ENCODE peak calls at places on chromosomes 2 and 18, in ten cellular contexts. One of them, this sample, is unnamed. For H3K4me1 and H3K36me3, the result is how much of the 10 kb centered on the place peaks cover.

GRCh38 chr2:134120718-134121630 is 132.9 kb upstream of the MGAT5 start:
- DNase-seq in body of pancreas: peak
- DNase-seq in transverse colon: peak
- DNase-seq in Peyer's patch: peak
- DNase-seq in gastrocnemius medialis: no peak
- DNase-seq in spleen: peak
- DNase-seq in GM12878: no peak
- DNase-seq in thyroid gland: peak
- DNase-seq in HCT116: no peak
- DNase-seq in esophagus muscularis mucosa: peak
- DNase-seq in this sample: peak

GRCh38 chr2:32235315-32235714 is 29.4 kb downstream of the NLRC4 start:
- DNase-seq in body of pancreas: no peak
- DNase-seq in transverse colon: no peak
- DNase-seq in Peyer's patch: no peak
- DNase-seq in gastrocnemius medialis: no peak
- DNase-seq in spleen: no peak
- DNase-seq in GM12878: no peak
- DNase-seq in thyroid gland: no peak
- DNase-seq in HCT116: no peak
- DNase-seq in esophagus muscularis mucosa: peak
- DNase-seq in this sample: no peak

GRCh38 chr2:227007940-227008339 is 156.1 kb downstream of the COL4A4 start:
- DNase-seq in body of pancreas: no peak
- DNase-seq in transverse colon: no peak
- DNase-seq in Peyer's patch: no peak
- DNase-seq in gastrocnemius medialis: no peak
- DNase-seq in spleen: no peak
- DNase-seq in GM12878: no peak
- DNase-seq in thyroid gland: no peak
- DNase-seq in HCT116: no peak
- DNase-seq in esophagus muscularis mucosa: no peak
- DNase-seq in this sample: no peak

GRCh38 chr2:76281176-76281841 is 570.6 kb upstream of the GCFC2 start:
- DNase-seq in body of pancreas: no peak
- DNase-seq in transverse colon: no peak
- DNase-seq in Peyer's patch: no peak
- DNase-seq in gastrocnemius medialis: no peak
- DNase-seq in spleen: no peak
- DNase-seq in GM12878: no peak
- DNase-seq in thyroid gland: no peak
- DNase-seq in HCT116: no peak
- DNase-seq in esophagus muscularis mucosa: no peak
- DNase-seq in this sample: no peak

GRCh38 chr2:42758751-42759150 is 5.2 kb downstream of the OXER1 start:
- DNase-seq in body of pancreas: no peak
- DNase-seq in transverse colon: no peak
- DNase-seq in Peyer's patch: no peak
- DNase-seq in gastrocnemius medialis: no peak
- DNase-seq in spleen: no peak
- DNase-seq in GM12878: no peak
- DNase-seq in thyroid gland: no peak
- DNase-seq in HCT116: no peak
- DNase-seq in esophagus muscularis mucosa: no peak
- DNase-seq in this sample: no peak

GRCh38 chr2:42335514-42336104 is 25.4 kb downstream of the COX7A2L start:
- DNase-seq in body of pancreas: no peak
- DNase-seq in transverse colon: no peak
- DNase-seq in Peyer's patch: no peak
- DNase-seq in gastrocnemius medialis: no peak
- DNase-seq in spleen: no peak
- DNase-seq in GM12878: no peak
- DNase-seq in thyroid gland: no peak
- DNase-seq in HCT116: no peak
- DNase-seq in esophagus muscularis mucosa: peak
- DNase-seq in this sample: no peak

GRCh38 chr2:200340527-200341224 is 34.2 kb downstream of the SPATS2L start:
- DNase-seq in body of pancreas: no peak
- DNase-seq in transverse colon: no peak
- DNase-seq in Peyer's patch: no peak
- DNase-seq in gastrocnemius medialis: no peak
- DNase-seq in spleen: no peak
- DNase-seq in GM12878: no peak
- DNase-seq in thyroid gland: no peak
- DNase-seq in HCT116: no peak
- DNase-seq in esophagus muscularis mucosa: no peak
- DNase-seq in this sample: no peak

GRCh38 chr2:186575302-186575701 is 14.6 kb upstream of the ITGAV start:
- DNase-seq in body of pancreas: no peak
- DNase-seq in transverse colon: no peak
- DNase-seq in Peyer's patch: no peak
- DNase-seq in gastrocnemius medialis: peak
- DNase-seq in spleen: no peak
- DNase-seq in GM12878: no peak
- DNase-seq in thyroid gland: peak
- DNase-seq in HCT116: peak
- DNase-seq in esophagus muscularis mucosa: no peak
- DNase-seq in this sample: peak

GRCh38 chr2:139259422-139260051 is 479.3 kb upstream of the NXPH2 start:
- DNase-seq in body of pancreas: no peak
- DNase-seq in transverse colon: no peak
- DNase-seq in Peyer's patch: no peak
- DNase-seq in gastrocnemius medialis: no peak
- DNase-seq in spleen: no peak
- DNase-seq in GM12878: no peak
- DNase-seq in thyroid gland: no peak
- DNase-seq in HCT116: peak
- DNase-seq in esophagus muscularis mucosa: no peak
- DNase-seq in this sample: no peak

GRCh38 chr18:26133652-26134051 is at the start of gene PSMA8:
- DNase-seq in body of pancreas: peak
- DNase-seq in transverse colon: peak
- DNase-seq in Peyer's patch: no peak
- DNase-seq in gastrocnemius medialis: no peak
- DNase-seq in spleen: peak
- DNase-seq in GM12878: no peak
- DNase-seq in thyroid gland: peak
- DNase-seq in HCT116: no peak
- DNase-seq in esophagus muscularis mucosa: no peak
- DNase-seq in this sample: peak

GRCh38 chr2:9192712-9193111 is 13.9 kb upstream of the ASAP2 start:
- DNase-seq in body of pancreas: no peak
- DNase-seq in transverse colon: no peak
- DNase-seq in Peyer's patch: no peak
- DNase-seq in gastrocnemius medialis: no peak
- DNase-seq in spleen: no peak
- DNase-seq in GM12878: no peak
- DNase-seq in thyroid gland: no peak
- DNase-seq in HCT116: no peak
- DNase-seq in esophagus muscularis mucosa: no peak
- DNase-seq in this sample: no peak
- H3K4me1 ChIP-seq in body of pancreas: under half
- H3K4me1 ChIP-seq in transverse colon: under half
- H3K4me1 ChIP-seq in Peyer's patch: under half
- H3K4me1 ChIP-seq in gastrocnemius medialis: under half
- H3K4me1 ChIP-seq in spleen: under half
- H3K4me1 ChIP-seq in GM12878: under half
- H3K4me1 ChIP-seq in thyroid gland: under half
- H3K4me1 ChIP-seq in HCT116: under half
- H3K4me1 ChIP-seq in esophagus muscularis mucosa: under half
- H3K4me1 ChIP-seq in this sample: under half

DNA sequence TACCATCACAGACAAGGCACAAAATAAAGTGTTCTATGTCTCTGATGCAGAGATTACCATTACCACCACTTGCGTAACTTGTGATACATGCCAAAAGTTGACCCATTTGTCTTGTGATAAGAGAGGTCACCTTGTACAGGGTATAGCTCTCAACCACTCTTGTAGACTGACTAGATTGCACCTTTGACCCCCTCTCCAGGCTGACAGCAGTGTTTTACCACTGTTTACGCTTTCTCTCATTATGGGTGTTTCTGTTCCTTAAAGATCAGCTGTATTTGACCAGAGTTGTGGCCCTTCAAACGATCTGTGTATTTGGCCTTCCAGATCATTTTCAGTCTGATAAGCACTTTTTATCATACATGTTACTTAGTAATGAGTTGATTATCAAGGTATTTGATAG is 215.7 kb upstream of the HNMT start:
- DNase-seq in body of pancreas: no peak
- DNase-seq in transverse colon: no peak
- DNase-seq in Peyer's patch: no peak
- DNase-seq in gastrocnemius medialis: no peak
- DNase-seq in spleen: no peak
- DNase-seq in GM12878: no peak
- DNase-seq in thyroid gland: no peak
- DNase-seq in HCT116: no peak
- DNase-seq in esophagus muscularis mucosa: no peak
- DNase-seq in this sample: no peak
- TF ChIP-seq POLR2A in body of pancreas: no peak
- TF ChIP-seq POLR2A in transverse colon: no peak
- TF ChIP-seq POLR2A in Peyer's patch: no peak
- TF ChIP-seq POLR2A in gastrocnemius medialis: no peak
- TF ChIP-seq POLR2A in spleen: no peak
- TF ChIP-seq POLR2A in GM12878: no peak
- TF ChIP-seq POLR2A in thyroid gland: no peak
- TF ChIP-seq POLR2A in HCT116: no peak
- TF ChIP-seq POLR2A in esophagus muscularis mucosa: no peak
- TF ChIP-seq POLR2A in this sample: no peak

DNA sequence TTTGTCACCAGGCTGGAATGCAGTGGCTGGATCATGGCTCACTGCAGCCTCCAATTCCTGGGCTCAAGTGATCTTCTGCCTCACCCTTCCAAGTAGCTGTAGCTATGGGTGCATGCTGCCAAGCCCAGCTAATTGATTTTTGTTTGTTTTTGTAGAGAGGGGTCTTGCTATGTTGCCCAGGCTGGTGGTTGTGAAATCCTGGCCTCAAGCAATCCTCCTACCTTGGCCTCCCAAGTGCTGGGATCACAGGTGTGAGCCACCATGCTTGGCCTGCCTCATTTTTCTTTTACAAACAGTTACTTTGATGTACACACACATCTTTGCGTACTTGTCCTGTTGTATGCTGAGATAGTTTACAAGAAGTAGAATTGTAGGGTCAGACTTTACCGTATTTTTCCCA is 13.1 kb upstream of the ANKRD12 start:
- DNase-seq in body of pancreas: no peak
- DNase-seq in transverse colon: no peak
- DNase-seq in Peyer's patch: no peak
- DNase-seq in gastrocnemius medialis: no peak
- DNase-seq in spleen: no peak
- DNase-seq in GM12878: no peak
- DNase-seq in thyroid gland: no peak
- DNase-seq in HCT116: no peak
- DNase-seq in esophagus muscularis mucosa: no peak
- DNase-seq in this sample: no peak
- H3K36me3 ChIP-seq in body of pancreas: under half
- H3K36me3 ChIP-seq in transverse colon: under half
- H3K36me3 ChIP-seq in Peyer's patch: half or more
- H3K36me3 ChIP-seq in gastrocnemius medialis: under half
- H3K36me3 ChIP-seq in spleen: half or more
- H3K36me3 ChIP-seq in GM12878: under half
- H3K36me3 ChIP-seq in thyroid gland: under half
- H3K36me3 ChIP-seq in HCT116: under half
- H3K36me3 ChIP-seq in esophagus muscularis mucosa: half or more
- H3K36me3 ChIP-seq in this sample: under half

DNA sequence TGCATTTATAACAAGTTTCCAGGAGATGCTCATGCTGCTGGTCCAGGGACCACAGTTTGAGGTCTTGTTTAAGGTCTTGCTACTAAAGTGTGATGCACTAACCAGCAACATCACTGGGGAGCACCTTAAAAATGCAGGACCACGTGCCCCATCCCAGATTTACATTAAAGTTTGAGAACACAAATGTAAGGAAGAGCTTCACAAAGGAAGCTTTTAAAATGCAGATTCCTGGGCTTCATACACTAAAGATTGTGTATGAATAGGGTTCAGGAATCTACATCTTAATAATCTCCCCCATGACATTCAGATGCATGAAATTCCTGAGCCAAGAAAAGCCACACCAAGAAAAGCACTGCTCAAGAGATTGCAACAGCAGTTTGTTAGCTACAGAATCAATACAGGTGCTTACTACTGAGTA is 235.3 kb upstream of the TANK start:
- DNase-seq in body of pancreas: no peak
- DNase-seq in transverse colon: no peak
- DNase-seq in Peyer's patch: no peak
- DNase-seq in gastrocnemius medialis: no peak
- DNase-seq in spleen: no peak
- DNase-seq in GM12878: no peak
- DNase-seq in thyroid gland: no peak
- DNase-seq in HCT116: no peak
- DNase-seq in esophagus muscularis mucosa: no peak
- DNase-seq in this sample: no peak
- H3K4me1 ChIP-seq in body of pancreas: under half
- H3K4me1 ChIP-seq in transverse colon: under half
- H3K4me1 ChIP-seq in Peyer's patch: under half
- H3K4me1 ChIP-seq in gastrocnemius medialis: under half
- H3K4me1 ChIP-seq in spleen: under half
- H3K4me1 ChIP-seq in GM12878: under half
- H3K4me1 ChIP-seq in thyroid gland: under half
- H3K4me1 ChIP-seq in HCT116: under half
- H3K4me1 ChIP-seq in esophagus muscularis mucosa: under half
- H3K4me1 ChIP-seq in this sample: under half

GRCh38 chr2:241149925-241150659 is at the start of gene PPP1R7:
- DNase-seq in body of pancreas: peak
- DNase-seq in transverse colon: peak
- DNase-seq in Peyer's patch: peak
- DNase-seq in gastrocnemius medialis: peak
- DNase-seq in spleen: peak
- DNase-seq in GM12878: peak
- DNase-seq in thyroid gland: peak
- DNase-seq in HCT116: peak
- DNase-seq in esophagus muscularis mucosa: peak
- DNase-seq in this sample: peak
- TF ChIP-seq POLR2A in body of pancreas: peak
- TF ChIP-seq POLR2A in transverse colon: peak
- TF ChIP-seq POLR2A in Peyer's patch: peak
- TF ChIP-seq POLR2A in gastrocnemius medialis: peak
- TF ChIP-seq POLR2A in spleen: peak
- TF ChIP-seq POLR2A in GM12878: peak
- TF ChIP-seq POLR2A in thyroid gland: peak
- TF ChIP-seq POLR2A in HCT116: peak
- TF ChIP-seq POLR2A in esophagus muscularis mucosa: peak
- TF ChIP-seq POLR2A in this sample: peak

DNA sequence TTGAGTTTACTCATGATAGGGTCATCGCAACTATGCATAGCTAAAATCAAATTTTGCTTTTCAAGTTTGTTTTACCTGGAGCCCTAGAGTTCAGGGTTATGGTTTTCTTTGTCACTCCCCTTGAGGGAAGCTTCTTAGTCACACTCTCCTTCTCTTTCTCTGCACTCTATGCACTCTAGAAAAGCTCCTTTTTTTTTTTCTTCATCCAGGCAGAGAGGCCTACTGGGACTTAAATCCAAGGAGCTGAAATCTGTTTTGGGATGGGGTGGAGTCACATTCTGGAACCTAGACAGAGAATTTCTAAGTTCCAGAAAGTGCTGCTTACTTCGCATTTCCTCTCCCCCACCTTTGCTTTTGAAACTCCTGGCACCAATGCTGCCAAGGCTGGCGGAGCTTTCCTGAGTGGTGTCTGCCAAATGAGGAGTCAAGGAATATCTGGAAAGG is 19.1 kb upstream of the IL18R1 start:
- DNase-seq in body of pancreas: no peak
- DNase-seq in transverse colon: no peak
- DNase-seq in Peyer's patch: no peak
- DNase-seq in gastrocnemius medialis: no peak
- DNase-seq in spleen: no peak
- DNase-seq in GM12878: no peak
- DNase-seq in thyroid gland: peak
- DNase-seq in HCT116: no peak
- DNase-seq in esophagus muscularis mucosa: no peak
- DNase-seq in this sample: no peak
- H3K36me3 ChIP-seq in body of pancreas: under half
- H3K36me3 ChIP-seq in transverse colon: under half
- H3K36me3 ChIP-seq in Peyer's patch: under half
- H3K36me3 ChIP-seq in gastrocnemius medialis: under half
- H3K36me3 ChIP-seq in spleen: under half
- H3K36me3 ChIP-seq in GM12878: under half
- H3K36me3 ChIP-seq in thyroid gland: under half
- H3K36me3 ChIP-seq in HCT116: under half
- H3K36me3 ChIP-seq in esophagus muscularis mucosa: under half
- H3K36me3 ChIP-seq in this sample: under half

This sample was measured in heart left ventricle.